ENCODE peak calls at places on chromosomes 13 and 19, in four cellular contexts. O is H1, P is neural progenitor cell, N is suprapubic skin. F is an unnamed sample. For H3K4me1 and H3K36me3, the result is how much of the 10 kb centered on the place peaks cover.

GRCh38 chr19:38070573-38070972 is 153.4 kb downstream of the DPF1 start:
- DNase-seq in N (no peak), P (no peak), O (no peak), F (no peak)

GRCh38 chr13:37225414-37226047 is 120.1 kb upstream of the CSNK1A1L start:
- DNase-seq in O (no peak), P (no peak), N (no peak), F (no peak)

GRCh38 chr19:50975766-50976165 is 6.4 kb upstream of the KLK6 start:
- DNase-seq in N (no peak), P (no peak), O (no peak), F (no peak)

GRCh38 chr13:30846311-30846710 is 59.8 kb upstream of the MEDAG start:
- DNase-seq in N (no peak), P (no peak), O (no peak), F (no peak)

GRCh38 chr19:1261863-1262686 is 7.1 kb upstream of the CIRBP start:
- DNase-seq in P (peak), O (no peak), N (peak), F (peak)

GRCh38 chr19:13428352-13428751 is 77.9 kb downstream of the CACNA1A start:
- DNase-seq in P (no peak), O (no peak), N (no peak), F (peak)

GRCh38 chr19:28746486-28746885 is 466.5 kb downstream of the UQCRFS1 start:
- DNase-seq in P (no peak), O (no peak), N (no peak), F (no peak)

GRCh38 chr13:42525035-42525504 is 48.9 kb upstream of the TNFSF11 start:
- DNase-seq in O (no peak), P (no peak), N (no peak), F (no peak)

GRCh38 chr19:12834418-12834943 is at the start of gene RTBDN:
- DNase-seq in O (no peak), N (no peak), P (peak), F (no peak)

GRCh38 chr13:59823495-59823894 is 340.2 kb downstream of the DIAPH3 start:
- DNase-seq in P (no peak), O (no peak), N (no peak), F (no peak)

GRCh38 chr13:75256922-75257321 is 225.0 kb downstream of the TBC1D4 start:
- DNase-seq in N (no peak), P (no peak), O (no peak), F (no peak)

GRCh38 chr13:25167775-25168174 is 4.3 kb downstream of the AMER2 start:
- DNase-seq in N (no peak), P (no peak), O (no peak), F (no peak)

GRCh38 chr13:102517959-102518358 is 78.8 kb upstream of the TPP2 start:
- DNase-seq in N (no peak), P (no peak), O (no peak), F (no peak)

GRCh38 chr13:22017226-22017625 is 346.4 kb downstream of the FGF9 start:
- DNase-seq in P (no peak), O (no peak), N (no peak), F (no peak)

GRCh38 chr19:32206065-32206464 is 139.3 kb upstream of the ZNF507 start:
- DNase-seq in O (no peak), P (no peak), N (no peak), F (no peak)

GRCh38 chr19:12647047-12647446 is 19.5 kb downstream of the MAN2B1 start:
- DNase-seq in P (no peak), O (no peak), N (no peak), F (no peak)

GRCh38 chr13:49022472-49023144 is 46.9 kb downstream of the FNDC3A start:
- DNase-seq in O (no peak), P (no peak), N (no peak), F (no peak)

GRCh38 chr13:21688056-21688455 is 17.2 kb downstream of the FGF9 start:
- DNase-seq in N (no peak), O (no peak), P (no peak), F (no peak)

GRCh38 chr19:48378194-48378570 is 13.2 kb downstream of the KDELR1 start:
- DNase-seq in P (no peak), N (no peak), O (no peak), F (no peak)

GRCh38 chr13:96091164-96091931 is 1.4 kb downstream of the HS6ST3 start:
- DNase-seq in P (peak), N (peak), O (no peak), F (peak)

GRCh38 chr19:13215572-13216380 is 65.6 kb downstream of the IER2 start:
- DNase-seq in N (no peak), P (no peak), O (no peak), F (no peak)

GRCh38 chr13:99075268-99076191 is 97.7 kb upstream of the DOCK9 start:
- DNase-seq in O (no peak), P (no peak), N (no peak), F (no peak)

GRCh38 chr13:110124201-110124600 is 182.8 kb downstream of the COL4A1 start:
- DNase-seq in O (no peak), N (no peak), P (no peak), F (no peak)
- H3K4me1 ChIP-seq in O (under half), N (under half), P (half or more), F (under half)

GRCh38 chr19:4717966-4718701 is 5.5 kb downstream of the DPP9 start:
- DNase-seq in O (no peak), P (no peak), N (no peak), F (no peak)
- H3K36me3 ChIP-seq in O (under half), P (under half), N (half or more), F (under half)

GRCh38 chr13:19685445-19685844 is 52.0 kb downstream of the MPHOSPH8 start:
- DNase-seq in P (no peak), N (no peak), O (no peak), F (no peak)
- H3K4me1 ChIP-seq in P (under half), N (under half), O (under half), F (under half)

GRCh38 chr13:50576156-50576555 is 267.3 kb downstream of the DLEU7 start:
- DNase-seq in P (no peak), N (no peak), O (no peak), F (peak)

GRCh38 chr13:50575138-50575537 is 268.4 kb downstream of the DLEU7 start:
- DNase-seq in O (no peak), N (no peak), P (no peak), F (no peak)

GRCh38 chr13:50572129-50572528 is 271.4 kb downstream of the DLEU7 start:
- DNase-seq in P (no peak), O (no peak), N (no peak), F (no peak)

GRCh38 chr13:50574731-50575130 is 268.8 kb downstream of the DLEU7 start:
- DNase-seq in O (no peak), N (no peak), P (no peak), F (no peak)

GRCh38 chr13:50573046-50573445 is 270.4 kb downstream of the DLEU7 start:
- DNase-seq in O (no peak), N (no peak), P (no peak), F (no peak)
- H3K36me3 ChIP-seq in O (under half), N (under half), P (under half), F (under half)

GRCh38 chr19:54949412-54949811 is 2.1 kb upstream of the NLRP7 start:
- DNase-seq in N (no peak), P (no peak), O (no peak), F (no peak)

GRCh38 chr19:54952591-54953344 is 5.4 kb upstream of the NLRP7 start:
- DNase-seq in N (no peak), O (no peak), P (peak), F (no peak)

DNA sequence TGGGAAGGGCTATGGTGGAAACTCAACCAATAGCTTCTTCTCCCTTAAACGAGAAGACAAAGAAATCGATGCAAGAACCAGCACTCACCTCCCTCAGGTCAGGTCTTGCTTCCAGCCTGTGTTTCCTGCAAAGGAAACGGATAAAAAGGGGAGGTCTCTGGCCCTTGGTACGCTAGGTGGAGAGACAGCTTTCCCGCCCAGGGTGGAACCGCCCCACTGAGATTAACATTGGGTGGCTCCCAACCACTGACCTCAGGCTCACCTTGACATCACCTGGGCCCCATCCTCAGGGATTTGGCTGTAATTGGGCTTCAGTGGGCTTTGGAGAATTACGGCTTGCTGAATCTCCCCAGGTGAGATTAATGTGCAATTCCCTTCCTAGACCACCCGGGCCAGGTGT is at the start of gene NLRP7:
- DNase-seq in O (no peak), P (no peak), N (no peak), F (no peak)
- H3K4me1 ChIP-seq in O (under half), P (under half), N (under half), F (under half)

DNA sequence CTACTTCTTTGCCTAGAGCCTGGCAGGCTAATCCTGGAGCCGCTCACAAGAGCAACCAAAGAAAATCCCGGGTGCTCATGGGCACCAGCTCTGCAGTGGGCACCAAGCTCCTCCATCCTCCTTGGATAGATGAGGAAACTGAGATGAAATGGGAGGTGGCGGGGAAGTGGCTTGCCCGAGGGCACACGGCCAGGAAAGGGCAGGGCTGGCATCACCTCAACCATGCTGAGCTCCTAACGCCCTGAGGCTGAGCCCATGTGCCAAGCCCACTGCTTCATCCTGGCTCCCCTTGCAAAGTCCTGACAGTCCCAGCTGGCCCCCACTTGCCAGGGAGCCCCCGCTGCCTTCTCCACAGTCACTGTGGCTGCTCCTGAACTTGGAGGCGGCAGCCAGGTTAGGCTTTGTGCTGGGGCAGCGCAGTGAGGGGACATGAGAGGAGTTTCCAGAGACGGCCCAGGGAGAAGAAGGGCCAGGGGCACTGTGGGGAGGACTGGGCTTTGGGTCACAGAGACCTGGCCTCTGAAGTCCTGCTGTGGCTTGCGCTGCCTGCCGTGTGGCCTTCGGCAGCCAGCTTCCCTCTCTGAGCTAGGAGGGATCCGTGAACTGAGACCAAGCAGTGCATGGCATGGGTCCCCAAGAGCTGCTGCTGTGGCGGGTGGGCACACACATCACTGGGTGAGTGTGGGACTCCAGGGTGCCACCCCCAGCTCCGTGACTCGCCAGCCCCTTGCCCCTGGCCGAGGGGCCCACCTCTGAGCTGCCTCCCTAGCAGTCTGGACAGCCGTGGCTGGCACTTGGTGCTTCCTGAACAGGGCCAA is 17.5 kb downstream of the TMED1 start:
- DNase-seq in O (no peak), P (no peak), N (no peak), F (no peak)
- H3K36me3 ChIP-seq in O (under half), P (under half), N (half or more), F (under half)

GRCh38 chr13:28528848-28529247 is 33.9 kb upstream of the FLT1 start:
- DNase-seq in P (no peak), O (no peak), N (no peak), F (peak)
- H3K4me1 ChIP-seq in P (under half), O (under half), N (under half), F (under half)

GRCh38 chr19:10283786-10284540 is 2.8 kb upstream of the ICAM4 start:
- DNase-seq in O (no peak), P (no peak), N (no peak), F (no peak)

GRCh38 chr19:10284641-10285278 is 2.0 kb upstream of the ICAM4 start:
- DNase-seq in N (no peak), P (no peak), O (no peak), F (no peak)

GRCh38 chr19:10285393-10285792 is 1.4 kb upstream of the ICAM4 start:
- DNase-seq in P (no peak), O (no peak), N (no peak), F (no peak)

GRCh38 chr19:10279737-10280442 is 6.9 kb upstream of the ICAM4 start:
- DNase-seq in O (no peak), N (no peak), P (no peak), F (no peak)

DNA sequence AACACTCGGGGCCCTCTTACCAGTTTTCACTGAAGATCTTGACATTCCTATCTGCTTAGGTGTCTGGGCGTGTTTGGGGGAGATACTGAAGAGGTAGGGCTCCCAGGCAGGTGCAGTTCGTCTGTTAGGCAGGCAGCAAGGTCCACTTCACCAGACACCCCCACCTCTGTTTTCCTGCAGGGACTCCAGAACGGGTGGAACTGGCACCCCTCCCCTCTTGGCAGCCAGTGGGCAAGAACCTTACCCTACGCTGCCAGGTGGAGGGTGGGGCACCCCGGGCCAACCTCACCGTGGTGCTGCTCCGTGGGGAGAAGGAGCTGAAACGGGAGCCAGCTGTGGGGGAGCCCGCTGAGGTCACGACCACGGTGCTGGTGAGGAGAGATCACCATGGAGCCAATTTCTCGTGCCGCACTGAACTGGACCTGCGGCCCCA is 3.4 kb upstream of the ICAM4 start:
- DNase-seq in N (no peak), P (no peak), O (no peak), F (no peak)
- H3K36me3 ChIP-seq in N (under half), P (under half), O (under half), F (under half)

DNA sequence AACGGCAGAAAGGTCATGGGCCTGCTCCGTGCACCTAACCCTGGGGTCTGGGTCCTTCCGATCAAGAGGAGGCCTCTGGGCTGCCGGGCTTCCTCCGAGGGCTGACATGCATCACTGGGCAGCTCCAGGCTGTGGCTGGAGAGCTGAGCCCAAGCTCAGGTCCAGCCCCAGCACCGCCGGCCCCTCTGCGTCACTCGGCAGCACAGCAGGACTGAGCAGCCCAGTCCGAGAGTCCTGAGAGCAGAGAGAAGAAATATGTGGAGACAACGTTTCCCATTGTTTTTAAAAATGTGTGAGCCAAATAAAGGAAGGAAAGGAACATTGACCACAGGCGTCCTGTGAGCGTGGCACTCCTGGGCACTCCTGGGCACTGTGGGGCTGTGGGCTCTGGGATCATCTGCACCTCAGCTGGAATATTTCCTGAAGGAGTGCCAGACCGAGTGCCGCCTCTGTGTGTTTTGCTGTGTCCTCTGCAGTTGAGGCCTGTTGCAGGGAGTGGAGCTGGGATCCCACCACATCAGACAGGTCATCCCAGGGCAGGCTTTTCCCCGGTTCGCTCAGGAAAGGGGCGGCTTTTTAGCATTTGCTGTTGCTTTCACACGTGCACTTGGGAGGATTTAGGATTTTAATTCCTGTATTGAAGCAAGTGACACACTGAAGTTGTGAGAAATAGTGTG is 37.8 kb upstream of the TFDP1 start:
- DNase-seq in N (no peak), P (no peak), O (no peak), F (no peak)
- H3K4me1 ChIP-seq in N (under half), P (under half), O (under half), F (under half)

GRCh38 chr19:16654621-16655020 is 5.3 kb downstream of the SMIM7 start:
- DNase-seq in P (no peak), N (no peak), O (no peak), F (no peak)
- H3K36me3 ChIP-seq in P (under half), N (half or more), O (half or more), F (under half)

F was measured in mucosa of descending colon.